ENCODE peak calls at places on chromosomes 12 and 14, in four cellular contexts. P is adrenal gland, C is uterus, L is PC-9. I is an unnamed sample. For H3K9me3, the result is how much of the 10 kb centered on the place peaks cover.

GRCh38 chr12:63149884-63150254 is 1.1 kb downstream of the AVPR1A start:
- DNase-seq in P (no peak), C (peak), L (no peak), I (no peak)

GRCh38 chr12:6871052-6871957 is 1.8 kb downstream of the SPSB2 start:
- DNase-seq in P (no peak), C (no peak), L (peak), I (no peak)

GRCh38 chr12:131011165-131012079 is 57.7 kb downstream of the ADGRD1 start:
- DNase-seq in P (no peak), C (peak), L (no peak), I (peak)

GRCh38 chr14:29454026-29454693 is 473.5 kb downstream of the PRKD1 start:
- DNase-seq in P (no peak), C (no peak), L (no peak), I (no peak)

GRCh38 chr12:57658890-57659289 is 25.9 kb upstream of the B4GALNT1 start:
- DNase-seq in P (no peak), C (no peak), L (no peak), I (no peak)

GRCh38 chr12:65961731-65962130 is 137.4 kb downstream of the HMGA2 start:
- DNase-seq in P (no peak), C (no peak), L (no peak), I (no peak)

GRCh38 chr12:19012965-19013364 is 116.6 kb upstream of the PLEKHA5 start:
- DNase-seq in P (no peak), C (no peak), L (no peak), I (no peak)

GRCh38 chr12:42510823-42511222 is 78.7 kb downstream of the PRICKLE1 start:
- DNase-seq in P (no peak), C (no peak), L (no peak), I (no peak)

GRCh38 chr12:26978801-26979200 is 35.4 kb downstream of the TM7SF3 start:
- DNase-seq in P (no peak), C (no peak), L (no peak), I (no peak)

GRCh38 chr12:94287245-94287628 is 138.9 kb downstream of the PLXNC1 start:
- DNase-seq in P (no peak), C (no peak), L (no peak), I (no peak)

GRCh38 chr12:104213952-104214351 is 1.6 kb upstream of the TXNRD1 start:
- DNase-seq in P (no peak), C (no peak), L (peak), I (no peak)

GRCh38 chr12:9760699-9761406 is at the start of gene CD69:
- DNase-seq in P (no peak), C (no peak), L (no peak), I (no peak)

GRCh38 chr14:52835122-52835903 is 43.9 kb upstream of the GNPNAT1 start:
- DNase-seq in P (peak), C (no peak), L (peak), I (no peak)

GRCh38 chr12:89140141-89140540 is 212.2 kb downstream of the DUSP6 start:
- DNase-seq in P (no peak), C (no peak), L (no peak), I (no peak)

GRCh38 chr14:50344116-50344775 is 32.1 kb downstream of the DMAC2L start:
- DNase-seq in P (no peak), C (no peak), L (no peak), I (no peak)

GRCh38 chr12:113137861-113138783 is 2.6 kb upstream of the RASAL1 start:
- DNase-seq in P (no peak), C (no peak), L (no peak), I (no peak)

GRCh38 chr12:119749666-119750065 is 81.7 kb downstream of the PRKAB1 start:
- DNase-seq in P (no peak), C (no peak), L (no peak), I (no peak)

GRCh38 chr14:94180655-94181271 is 6.6 kb downstream of the PPP4R4 start:
- DNase-seq in P (no peak), C (no peak), L (no peak), I (no peak)

GRCh38 chr12:66359300-66359699 is 57.0 kb downstream of the HELB start:
- DNase-seq in P (no peak), C (no peak), L (no peak), I (no peak)

GRCh38 chr14:98548071-98548686 is 723.8 kb downstream of the BCL11B start:
- DNase-seq in P (no peak), C (no peak), L (no peak), I (no peak)

GRCh38 chr12:44053550-44054243 is 217.8 kb downstream of the TMEM117 start:
- DNase-seq in P (no peak), C (no peak), L (no peak), I (no peak)

GRCh38 chr12:88579941-88580871 is at the start of gene KITLG:
- DNase-seq in P (peak), C (peak), L (peak), I (peak)

GRCh38 chr12:111150476-111150875 is 218.4 kb downstream of the PHETA1 start:
- DNase-seq in P (no peak), C (no peak), L (no peak), I (no peak)

GRCh38 chr12:109763201-109763841 is 49.7 kb downstream of the FAM222A start:
- DNase-seq in P (peak), C (no peak), L (no peak), I (no peak)

GRCh38 chr12:108253540-108253939 is 85.6 kb downstream of the CMKLR1 start:
- DNase-seq in P (no peak), C (no peak), L (no peak), I (no peak)

GRCh38 chr12:115079760-115080159 is 395.8 kb upstream of the TBX3 start:
- DNase-seq in P (peak), C (no peak), L (no peak), I (no peak)

GRCh38 chr12:13044002-13044858 is at the start of gene FAM234B:
- DNase-seq in P (peak), C (peak), L (peak), I (peak)

GRCh38 chr12:123134265-123134664 is 16.6 kb downstream of the PITPNM2 start:
- DNase-seq in P (no peak), C (no peak), L (peak), I (no peak)

GRCh38 chr12:127556487-127556886 is 710.5 kb upstream of the TMEM132C start:
- DNase-seq in P (no peak), C (no peak), L (no peak), I (no peak)

DNA sequence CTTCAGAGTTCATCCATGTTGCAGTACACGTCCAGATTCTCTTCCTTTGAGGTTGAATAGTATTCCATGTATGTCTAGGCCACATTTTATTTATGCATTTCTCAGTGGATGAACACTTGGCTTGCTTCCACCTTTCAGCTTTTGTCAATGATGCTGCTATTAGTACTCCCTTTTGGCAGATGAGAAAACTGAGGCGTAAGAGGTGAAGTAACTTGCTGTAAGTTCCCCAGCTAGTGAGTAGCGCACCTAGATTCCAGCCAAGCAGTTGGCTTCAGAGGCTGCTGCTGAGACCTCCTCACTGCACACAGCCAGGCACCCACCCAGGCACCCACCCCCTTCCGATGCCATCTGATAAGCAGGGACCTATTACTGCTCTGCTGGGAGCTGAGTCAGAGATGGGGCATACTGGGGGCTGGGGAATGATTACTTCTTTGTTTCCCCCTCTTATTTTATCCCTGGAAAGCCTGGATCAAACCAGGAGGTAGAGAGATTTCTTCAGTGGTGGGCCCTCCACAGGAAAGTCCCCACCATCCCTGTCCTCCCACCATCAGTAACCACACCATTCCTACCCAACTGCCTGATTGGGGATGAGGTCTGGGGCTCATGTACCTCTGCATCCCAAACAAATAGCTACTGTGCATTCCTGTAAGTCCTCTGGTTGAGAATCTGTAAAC is 234.6 kb downstream of the PCNX1 start:
- DNase-seq in P (no peak), C (no peak), L (no peak), I (no peak)
- H3K27ac ChIP-seq in P (no peak), C (no peak), L (peak), I (no peak)

DNA sequence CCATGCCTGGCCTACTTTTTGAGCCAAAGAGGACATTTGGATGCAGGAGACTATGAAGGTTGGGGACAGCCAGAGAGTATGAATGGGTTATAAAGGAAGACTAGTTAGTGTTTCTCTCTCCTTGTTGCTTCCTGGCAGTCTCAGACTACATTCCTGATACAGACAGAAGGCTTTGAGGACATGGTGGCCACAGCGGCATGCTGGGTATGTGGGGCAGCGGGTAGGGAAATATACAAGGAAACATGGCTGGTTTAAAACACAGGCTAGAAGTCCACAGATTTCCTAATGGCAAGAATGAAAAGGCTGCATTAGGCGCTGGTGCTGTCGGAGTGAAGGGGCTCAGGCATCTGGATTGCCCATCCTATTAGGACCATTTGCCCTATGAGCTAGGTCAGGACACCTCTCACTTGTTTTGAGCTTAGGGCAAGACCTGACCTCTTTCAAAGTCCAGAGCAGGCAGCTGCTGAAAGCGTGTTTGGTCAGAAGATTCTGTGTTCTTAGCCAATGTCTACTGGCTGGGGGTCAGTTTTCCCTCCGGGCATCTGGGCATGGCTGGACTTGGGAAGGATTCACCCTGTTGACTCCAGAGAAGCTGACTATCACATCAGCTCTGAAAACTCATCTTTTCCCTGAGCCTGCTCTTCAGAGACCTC is 20.1 kb upstream of the FBXO21 start:
- DNase-seq in P (no peak), C (no peak), L (no peak), I (no peak)
- H3K9me3 ChIP-seq in P (under half), C (under half), L (under half), I (under half)

GRCh38 chr12:69240625-69240984 is 1.2 kb downstream of the CPSF6 start:
- DNase-seq in P (no peak), C (no peak), L (no peak), I (no peak)
- H3K27ac ChIP-seq in P (peak), C (peak), L (peak), I (peak)

DNA sequence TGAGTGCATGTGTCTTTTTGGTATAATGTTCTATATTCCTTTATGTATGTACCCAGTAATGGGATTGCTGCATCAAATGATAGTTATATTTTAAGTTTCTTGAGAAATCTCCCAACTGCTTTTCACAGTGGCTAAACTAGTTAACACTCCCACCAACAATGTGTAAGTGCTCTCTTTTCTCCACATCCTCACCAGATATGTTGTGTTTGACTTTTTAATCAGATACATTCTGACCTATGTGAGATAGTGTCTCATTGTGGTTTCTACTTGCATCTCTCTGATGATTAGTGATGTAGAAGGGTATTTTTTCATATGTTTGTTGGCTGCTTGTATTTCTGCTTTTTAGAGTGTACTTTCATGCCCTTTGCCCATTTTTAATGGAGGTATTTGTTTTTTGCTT is 62.8 kb upstream of the ALG10B start:
- DNase-seq in P (no peak), C (no peak), L (no peak), I (no peak)
- H3K9me3 ChIP-seq in P (under half), C (under half), L (under half), I (under half)

GRCh38 chr14:100239200-100239839 is 376 bp downstream of the YY1 start:
- DNase-seq in P (peak), C (peak), L (no peak), I (peak)
- H3K27ac ChIP-seq in P (peak), C (peak), L (peak), I (peak)

DNA sequence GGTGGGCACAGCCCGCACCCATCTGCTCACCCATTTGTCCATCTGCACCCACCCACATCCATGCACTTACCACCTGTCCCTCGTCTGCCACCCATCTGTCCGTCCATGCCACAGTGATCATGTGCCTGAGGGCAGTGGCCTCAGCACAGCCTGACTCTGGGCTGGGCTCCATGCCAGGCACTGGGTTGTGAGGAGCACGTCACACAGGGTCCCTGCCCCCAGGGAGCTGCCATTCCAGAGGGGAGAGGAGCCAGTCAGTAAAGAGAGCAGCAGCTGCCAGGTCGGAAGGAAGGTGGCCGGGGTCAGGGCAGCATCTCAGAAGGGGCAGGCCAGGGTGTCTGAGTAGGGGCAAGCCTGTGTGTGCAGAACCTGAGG is 43.6 kb downstream of the FBRSL1 start:
- DNase-seq in P (no peak), C (no peak), L (no peak), I (no peak)
- H3K9me3 ChIP-seq in P (under half), C (under half), L (under half), I (under half)

GRCh38 chr12:92039048-92039447 is 106.6 kb downstream of the BTG1 start:
- DNase-seq in P (no peak), C (no peak), L (no peak), I (no peak)
- H3K27ac ChIP-seq in P (no peak), C (no peak), L (no peak), I (peak)

GRCh38 chr12:76546889-76547288 is 12.7 kb downstream of the OSBPL8 start:
- DNase-seq in P (no peak), C (no peak), L (no peak), I (no peak)

GRCh38 chr12:76547526-76547925 is 12.0 kb downstream of the OSBPL8 start:
- DNase-seq in P (no peak), C (no peak), L (no peak), I (no peak)

GRCh38 chr12:76543831-76544347 is 15.7 kb downstream of the OSBPL8 start:
- DNase-seq in P (no peak), C (no peak), L (no peak), I (no peak)

GRCh38 chr12:76544601-76545261 is 14.8 kb downstream of the OSBPL8 start:
- DNase-seq in P (no peak), C (no peak), L (no peak), I (no peak)

DNA sequence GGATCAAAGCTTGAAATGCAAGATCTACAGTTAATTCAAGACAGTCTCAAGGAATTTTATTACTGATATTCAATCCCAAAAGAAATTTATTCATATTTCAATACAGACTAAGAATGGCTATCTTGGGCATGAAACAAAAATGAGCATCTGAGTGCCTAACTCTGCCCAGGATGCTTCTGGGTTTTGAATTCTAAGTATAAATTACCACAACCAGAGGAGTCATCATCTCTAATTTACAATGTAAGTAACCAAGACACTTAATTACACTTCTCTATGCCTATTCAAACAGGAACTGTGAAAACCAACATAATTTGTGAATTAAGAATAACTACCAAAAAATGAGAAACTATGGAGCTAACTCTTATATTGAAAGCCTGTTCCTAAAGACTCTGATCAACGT is 14.1 kb downstream of the OSBPL8 start:
- DNase-seq in P (no peak), C (no peak), L (no peak), I (no peak)
- H3K9me3 ChIP-seq in P (under half), C (under half), L (under half), I (under half)

GRCh38 chr14:24115451-24116110 is 832 bp upstream of the NRL start:
- DNase-seq in P (no peak), C (no peak), L (no peak), I (no peak)
- H3K27ac ChIP-seq in P (no peak), C (peak), L (no peak), I (peak)

GRCh38 chr12:116590561-116590960 is 31.4 kb downstream of the MAP1LC3B2 start:
- DNase-seq in P (no peak), C (no peak), L (peak), I (no peak)
- H3K9me3 ChIP-seq in P (under half), C (under half), L (under half), I (under half)

I was measured in left ventricle myocardium inferior.